ENCODE peak calls at places on chromosomes 3 and 15, in ten cellular contexts. C is breast epithelium, M is transverse colon, S is ovary, Y is uterus, G is A549, J is stomach, P is esophagus muscularis mucosa, N is tibial nerve, O is spleen. R is an unnamed sample.

GRCh38 chr3:72134989-72135451 is 350.1 kb upstream of the PROK2 start:
- DNase-seq in C (no peak), M (no peak), S (no peak), Y (no peak), G (no peak), J (no peak), P (no peak), N (no peak), O (no peak), R (no peak)

GRCh38 chr15:68846851-68847439 is 26.2 kb upstream of the ANP32A start:
- DNase-seq in C (no peak), M (no peak), S (no peak), Y (no peak), G (no peak), J (no peak), P (no peak), N (no peak), O (no peak), R (no peak)

GRCh38 chr15:92845109-92845508 is 55.0 kb upstream of the CHD2 start:
- DNase-seq in C (no peak), M (no peak), S (no peak), Y (no peak), G (peak; percentile 72), J (no peak), P (no peak), N (no peak), O (no peak), R (no peak)

GRCh38 chr15:81098884-81099601 is 35.0 kb upstream of the CFAP161 start:
- DNase-seq in C (no peak), M (no peak), S (no peak), Y (no peak), G (no peak), J (no peak), P (peak; percentile 91), N (no peak), O (peak; percentile 75), R (peak; percentile 54)

GRCh38 chr3:196517919-196518318 is 2.8 kb upstream of the SMCO1 start:
- DNase-seq in C (no peak), M (no peak), S (no peak), Y (no peak), G (no peak), J (peak; percentile 38), P (no peak), N (no peak), O (no peak), R (no peak)

GRCh38 chr3:139016430-139017048 is 4.2 kb downstream of the PRR23B start:
- DNase-seq in C (no peak), M (no peak), S (no peak), Y (no peak), G (no peak), J (no peak), P (no peak), N (no peak), O (no peak), R (no peak)

GRCh38 chr15:96977886-96978285 is 647.4 kb downstream of the NR2F2 start:
- DNase-seq in C (no peak), M (no peak), S (no peak), Y (no peak), G (no peak), J (no peak), P (no peak), N (no peak), O (no peak), R (no peak)

GRCh38 chr3:107796786-107797185 is 274.0 kb downstream of the BBX start:
- DNase-seq in C (no peak), M (no peak), S (no peak), Y (no peak), G (no peak), J (no peak), P (no peak), N (no peak), O (no peak), R (no peak)

GRCh38 chr15:67520276-67520975 is 505 bp upstream of the C15orf61 start:
- DNase-seq in C (no peak), M (no peak), S (no peak), Y (no peak), G (no peak), J (no peak), P (no peak), N (no peak), O (no peak), R (no peak)

DNA sequence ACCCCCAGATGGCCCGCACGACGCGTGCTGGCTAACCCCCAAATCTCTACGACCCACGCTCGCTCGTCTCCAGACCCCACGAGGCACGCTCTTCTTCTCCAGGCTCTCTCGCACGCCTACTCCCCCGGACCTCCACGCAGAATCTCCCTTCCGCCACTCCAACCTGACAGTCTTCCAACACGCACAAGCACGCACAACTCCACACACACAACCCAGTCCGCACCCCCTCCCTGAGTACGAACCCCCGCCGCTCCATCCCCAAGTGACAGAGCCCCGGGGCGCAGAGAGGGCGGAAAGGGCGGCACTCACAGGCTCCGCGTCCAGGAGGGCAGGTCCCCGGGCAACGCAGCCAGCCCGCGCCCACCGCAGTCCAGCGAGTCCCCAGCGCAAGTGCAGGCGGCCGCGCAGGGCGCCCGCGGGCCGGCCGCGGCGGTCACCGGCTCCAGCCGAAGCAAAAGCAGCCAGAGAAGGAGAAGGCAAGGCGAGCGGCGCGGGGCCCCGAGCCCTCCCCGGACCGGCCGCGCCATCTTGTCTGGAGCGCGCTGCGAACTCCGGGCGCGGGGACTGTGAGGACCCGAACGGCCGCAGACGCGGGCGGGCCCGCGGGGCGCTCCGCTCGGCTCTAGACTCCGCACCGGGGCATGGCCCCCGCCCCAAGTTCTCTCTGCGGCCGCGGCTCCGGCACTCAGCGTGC is 794 bp downstream of the LRIG1 start:
- DNase-seq in C (peak; percentile 57), M (peak; percentile 38), S (peak; percentile 54), Y (peak; percentile 35), G (no peak), J (peak; percentile 34), P (no peak), N (no peak), O (peak; percentile 90), R (peak; percentile 42)
- TF ChIP-seq POLR2A in C (no peak), M (no peak), S (no peak), Y (no peak), G (no peak), J (no peak), P (no peak), N (no peak), O (no peak), R (no peak)

GRCh38 chr3:164144824-164145223 is 933.5 kb downstream of the SI start:
- DNase-seq in C (no peak), M (no peak), S (no peak), Y (no peak), G (no peak), J (no peak), P (no peak), N (no peak), O (no peak), R (no peak)
- H3K9me3 ChIP-seq in C (peaks cover 50% of the 10 kb centered on the region), M (no peaks in the 10 kb centered on the region), S (no peaks in the 10 kb centered on the region), Y (no peaks in the 10 kb centered on the region), G (peaks cover 2% of the 10 kb centered on the region), J (peaks cover 21% of the 10 kb centered on the region), P (no peaks in the 10 kb centered on the region), N (no peaks in the 10 kb centered on the region), O (peaks cover 24% of the 10 kb centered on the region), R (peaks cover 7% of the 10 kb centered on the region)

GRCh38 chr3:126300001-126300760 is 57.0 kb downstream of the KLF15 start:
- DNase-seq in C (no peak), M (no peak), S (no peak), Y (no peak), G (no peak), J (no peak), P (peak; percentile 72), N (no peak), O (peak; percentile 66), R (no peak)
- TF ChIP-seq POLR2A in C (no peak), M (no peak), S (no peak), Y (no peak), G (no peak), J (no peak), P (no peak), N (no peak), O (no peak), R (no peak)

DNA sequence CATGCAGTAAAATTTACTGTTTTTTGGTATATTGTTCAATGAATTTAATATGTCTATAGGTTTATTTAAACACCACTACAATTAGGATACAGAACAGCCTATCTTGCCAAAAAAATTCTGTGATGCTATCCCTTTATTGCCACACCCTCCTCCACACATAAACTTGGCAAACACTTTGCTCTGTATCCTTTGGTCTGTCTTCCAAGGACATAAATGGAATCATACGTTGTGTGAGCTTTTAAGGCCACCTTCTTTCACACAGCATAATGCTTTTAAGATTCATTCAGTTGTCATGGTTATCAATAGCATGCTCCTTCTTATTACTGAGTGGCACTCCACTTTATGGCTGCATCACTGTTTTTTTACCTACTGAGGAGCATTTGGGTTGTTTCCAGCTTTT is 71.5 kb downstream of the CERS3 start:
- DNase-seq in C (no peak), M (no peak), S (no peak), Y (no peak), G (no peak), J (no peak), P (no peak), N (no peak), O (no peak), R (no peak)
- H3K9me3 ChIP-seq in C (peaks cover 49% of the 10 kb centered on the region), M (no peaks in the 10 kb centered on the region), S (no peaks in the 10 kb centered on the region), Y (peaks cover 12% of the 10 kb centered on the region), G (no peaks in the 10 kb centered on the region), J (peaks cover 14% of the 10 kb centered on the region), P (no peaks in the 10 kb centered on the region), N (peaks cover 30% of the 10 kb centered on the region), O (peaks cover 23% of the 10 kb centered on the region), R (no peaks in the 10 kb centered on the region)